ENCODE peak calls at places on chromosomes 6 and 20, in seven cellular contexts. One of them, this sample, is unnamed.

GRCh38 chr20:14223806-14224205 is 113.6 kb downstream of the FLRT3 start:
- DNase-seq in fibroblast of lung: no peak
- DNase-seq in glomerular endothelial cell: no peak
- DNase-seq in bronchial epithelial cell: peak
- DNase-seq in epithelial cell of esophagus: peak
- DNase-seq in ureter: no peak
- DNase-seq in NCI-H1105: no peak
- DNase-seq in this sample: no peak

GRCh38 chr20:38729767-38730166 is 5.5 kb downstream of the SLC32A1 start:
- DNase-seq in fibroblast of lung: no peak
- DNase-seq in glomerular endothelial cell: no peak
- DNase-seq in bronchial epithelial cell: no peak
- DNase-seq in epithelial cell of esophagus: no peak
- DNase-seq in ureter: no peak
- DNase-seq in NCI-H1105: no peak
- DNase-seq in this sample: no peak

GRCh38 chr20:9617940-9618339 is 103.5 kb downstream of the LAMP5 start:
- DNase-seq in fibroblast of lung: peak
- DNase-seq in glomerular endothelial cell: no peak
- DNase-seq in bronchial epithelial cell: peak
- DNase-seq in epithelial cell of esophagus: peak
- DNase-seq in ureter: no peak
- DNase-seq in NCI-H1105: peak
- DNase-seq in this sample: peak

GRCh38 chr20:16485406-16485805 is 87.8 kb downstream of the KIF16B start:
- DNase-seq in fibroblast of lung: no peak
- DNase-seq in glomerular endothelial cell: no peak
- DNase-seq in bronchial epithelial cell: peak
- DNase-seq in epithelial cell of esophagus: peak
- DNase-seq in ureter: no peak
- DNase-seq in NCI-H1105: no peak
- DNase-seq in this sample: no peak

GRCh38 chr6:153956807-153957206 is 82.2 kb upstream of the OPRM1 start:
- DNase-seq in fibroblast of lung: peak
- DNase-seq in glomerular endothelial cell: no peak
- DNase-seq in bronchial epithelial cell: peak
- DNase-seq in epithelial cell of esophagus: peak
- DNase-seq in ureter: no peak
- DNase-seq in NCI-H1105: no peak
- DNase-seq in this sample: no peak

GRCh38 chr6:22569281-22570184 is at the start of gene HDGFL1:
- DNase-seq in fibroblast of lung: no peak
- DNase-seq in glomerular endothelial cell: no peak
- DNase-seq in bronchial epithelial cell: no peak
- DNase-seq in epithelial cell of esophagus: no peak
- DNase-seq in ureter: no peak
- DNase-seq in NCI-H1105: no peak
- DNase-seq in this sample: peak

GRCh38 chr20:51272392-51272791 is 249.5 kb upstream of the KCNG1 start:
- DNase-seq in fibroblast of lung: peak
- DNase-seq in glomerular endothelial cell: no peak
- DNase-seq in bronchial epithelial cell: no peak
- DNase-seq in epithelial cell of esophagus: peak
- DNase-seq in ureter: no peak
- DNase-seq in NCI-H1105: peak
- DNase-seq in this sample: no peak

GRCh38 chr6:21597706-21598273 is 4.2 kb downstream of the SOX4 start:
- DNase-seq in fibroblast of lung: no peak
- DNase-seq in glomerular endothelial cell: no peak
- DNase-seq in bronchial epithelial cell: no peak
- DNase-seq in epithelial cell of esophagus: peak
- DNase-seq in ureter: no peak
- DNase-seq in NCI-H1105: no peak
- DNase-seq in this sample: no peak

GRCh38 chr6:36971926-36972673 is 13.9 kb downstream of the MTCH1 start:
- DNase-seq in fibroblast of lung: no peak
- DNase-seq in glomerular endothelial cell: no peak
- DNase-seq in bronchial epithelial cell: no peak
- DNase-seq in epithelial cell of esophagus: no peak
- DNase-seq in ureter: no peak
- DNase-seq in NCI-H1105: no peak
- DNase-seq in this sample: no peak

GRCh38 chr6:136347847-136348246 is 58.2 kb upstream of the BCLAF1 start:
- DNase-seq in fibroblast of lung: no peak
- DNase-seq in glomerular endothelial cell: no peak
- DNase-seq in bronchial epithelial cell: peak
- DNase-seq in epithelial cell of esophagus: peak
- DNase-seq in ureter: no peak
- DNase-seq in NCI-H1105: peak
- DNase-seq in this sample: no peak

GRCh38 chr6:146741609-146742008 is 142.8 kb downstream of the ADGB start:
- DNase-seq in fibroblast of lung: peak
- DNase-seq in glomerular endothelial cell: no peak
- DNase-seq in bronchial epithelial cell: peak
- DNase-seq in epithelial cell of esophagus: no peak
- DNase-seq in ureter: no peak
- DNase-seq in NCI-H1105: no peak
- DNase-seq in this sample: no peak